ENCODE peak calls at places on chromosomes 7 and 10, in five cellular contexts. A, I, D, L and T are unnamed samples.

GRCh38 chr7:44311561-44312495 is 13.6 kb downstream of the CAMK2B start:
- DNase-seq in I (no peak), A (no peak), D (no peak), L (no peak), T (no peak)

GRCh38 chr10:16519250-16519907 is 2.3 kb downstream of the C1QL3 start:
- DNase-seq in D (peak), L (no peak), I (no peak), A (no peak), T (no peak)

GRCh38 chr7:41956276-41956675 is 253.4 kb upstream of the INHBA start:
- DNase-seq in D (no peak), I (no peak), L (no peak), A (no peak), T (no peak)

GRCh38 chr10:124592736-124593430 is 131.3 kb downstream of the LHPP start:
- DNase-seq in L (no peak), A (no peak), D (no peak), I (no peak), T (no peak)

GRCh38 chr7:81232084-81232799 is 313.4 kb upstream of the SEMA3C start:
- DNase-seq in I (no peak), A (no peak), D (no peak), L (no peak), T (no peak)

GRCh38 chr10:122232781-122233180 is 38.3 kb upstream of the BTBD16 start:
- DNase-seq in A (no peak), I (no peak), D (no peak), L (no peak), T (peak)

GRCh38 chr7:106054133-106054532 is 58.0 kb downstream of the SYPL1 start:
- DNase-seq in D (no peak), A (no peak), I (no peak), L (no peak), T (no peak)

GRCh38 chr10:72523932-72524396 is 101.9 kb downstream of the MICU1 start:
- DNase-seq in D (no peak), L (peak), A (no peak), I (no peak), T (no peak)

GRCh38 chr10:10039600-10039999 is 978.1 kb upstream of the CELF2 start:
- DNase-seq in L (no peak), D (no peak), A (no peak), I (no peak), T (no peak)

GRCh38 chr10:120951288-120951687 is 100.1 kb downstream of the WDR11 start:
- DNase-seq in I (no peak), D (no peak), L (no peak), A (no peak), T (no peak)

GRCh38 chr10:120110196-120110595 is 217.7 kb downstream of the SEC23IP start:
- DNase-seq in I (no peak), D (no peak), L (no peak), A (no peak), T (no peak)

GRCh38 chr10:77247076-77247561 is 390.5 kb downstream of the KCNMA1 start:
- DNase-seq in A (peak), D (no peak), I (no peak), L (peak), T (peak)

GRCh38 chr7:139602143-139602722 is 78.7 kb downstream of the CLEC2L start:
- DNase-seq in L (peak), A (peak), I (peak), D (no peak), T (peak)

DNA sequence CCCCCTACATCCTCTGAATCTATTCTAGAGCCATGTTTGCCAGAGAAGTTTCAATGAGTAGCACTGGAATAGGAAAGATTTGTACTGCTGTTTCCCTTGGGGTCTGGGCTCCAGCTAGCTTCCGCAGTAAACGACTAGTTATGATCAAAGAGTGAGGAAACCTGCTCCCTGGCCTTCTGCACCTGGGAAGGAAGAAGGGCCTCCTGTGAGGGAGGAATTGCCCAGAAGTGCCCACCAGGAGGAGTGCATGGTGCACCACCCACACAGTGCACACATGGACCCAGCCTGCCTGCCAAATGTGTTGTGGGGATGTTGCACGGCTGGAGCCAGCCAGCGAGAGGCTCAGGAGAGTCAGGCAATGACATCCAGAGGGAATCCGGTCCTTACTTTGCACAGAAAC is 27.0 kb upstream of the FAM107B start:
- DNase-seq in I (no peak), L (peak), D (no peak), A (peak), T (no peak)
- TF ChIP-seq MAFK in I (no peak), L (no peak), D (no peak), A (no peak), T (no peak)

GRCh38 chr7:30804078-30804661 is 33.0 kb downstream of the MINDY4 start:
- DNase-seq in L (no peak), I (no peak), A (no peak), D (no peak), T (peak)
- TF ChIP-seq MAFK in L (no peak), I (no peak), A (no peak), D (no peak), T (peak)

GRCh38 chr10:60611291-60611747 is 167.0 kb upstream of the CDK1 start:
- DNase-seq in A (peak), I (peak), D (no peak), L (peak), T (peak)
- TF ChIP-seq MAFK in A (no peak), I (no peak), D (no peak), L (no peak), T (no peak)

DNA sequence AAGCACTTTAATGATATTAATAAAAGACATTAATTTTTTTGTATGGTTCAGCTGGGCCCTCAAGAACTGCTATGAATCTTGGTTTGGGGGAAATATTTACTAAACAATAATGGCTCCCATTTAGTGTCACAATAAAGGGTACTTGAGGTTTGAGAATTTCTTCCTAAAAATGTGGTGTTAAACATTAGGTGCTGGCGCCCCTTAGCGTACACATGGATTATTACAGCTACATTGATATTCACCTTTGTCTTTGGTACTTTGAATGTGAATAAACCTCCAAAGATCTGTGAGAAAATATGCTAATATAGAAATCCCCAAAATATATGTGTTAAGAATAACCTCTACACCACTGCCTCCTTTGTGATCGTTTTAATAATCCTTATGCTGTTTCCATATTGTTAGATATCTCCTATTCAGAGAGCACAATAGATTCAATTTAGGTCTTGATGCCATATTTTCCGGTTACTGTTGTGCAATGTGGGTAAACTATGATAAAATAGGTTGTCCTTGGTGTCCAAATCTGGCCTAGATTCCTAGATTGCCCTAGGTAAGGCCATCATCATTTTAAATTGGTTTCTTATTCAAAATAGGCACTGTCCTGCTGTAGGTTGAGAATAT is 161.8 kb upstream of the CACNA2D1 start:
- DNase-seq in A (peak), I (peak), D (no peak), L (peak), T (peak)
- TF ChIP-seq MAFK in A (no peak), I (no peak), D (no peak), L (no peak), T (no peak)